ENCODE peak calls at places on chromosomes 16 and 17, in eight cellular contexts. W is ovary, O is HepG2, J is A549, P is stomach, E is esophagus muscularis mucosa, Z is upper lobe of left lung, Q is suprapubic skin. T is an unnamed sample.

GRCh38 chr16:67071476-67072048 is 38.2 kb upstream of the PHAF1 start:
- DNase-seq in Q (no peak), J (no peak), Z (no peak), O (no peak), P (no peak), E (no peak), W (no peak), T (no peak)

GRCh38 chr17:14461131-14461530 is 160.2 kb downstream of the HS3ST3B1 start:
- DNase-seq in W (no peak), J (no peak), Q (no peak), P (no peak), O (no peak), Z (no peak), E (no peak), T (no peak)

GRCh38 chr17:19418312-19418992 is 7.4 kb downstream of the RNF112 start:
- DNase-seq in E (no peak), Z (no peak), W (no peak), O (no peak), Q (no peak), J (peak), P (no peak), T (peak)

GRCh38 chr17:57751348-57751970 is 6.4 kb upstream of the CCDC182 start:
- DNase-seq in O (peak), Q (no peak), J (no peak), P (no peak), W (no peak), Z (no peak), E (no peak), T (no peak)

GRCh38 chr17:73262676-73263642 is 1.3 kb upstream of the CPSF4L start:
- DNase-seq in W (no peak), Z (no peak), P (no peak), J (no peak), E (no peak), O (peak), Q (no peak), T (no peak)

GRCh38 chr17:12637015-12637414 is 28.7 kb upstream of the MYOCD start:
- DNase-seq in J (peak), E (no peak), Z (no peak), O (no peak), P (no peak), W (no peak), Q (no peak), T (no peak)

GRCh38 chr16:56636616-56637413 is 1.7 kb upstream of the MT1A start:
- DNase-seq in J (no peak), P (no peak), Z (no peak), O (no peak), Q (no peak), E (no peak), W (no peak), T (no peak)

GRCh38 chr17:43778337-43779144 is at the start of gene DUSP3:
- DNase-seq in O (peak), Z (peak), Q (peak), E (peak), J (peak), P (peak), W (peak), T (peak)

GRCh38 chr16:30005341-30006094 is 5.3 kb downstream of the DOC2A start:
- DNase-seq in Z (no peak), E (no peak), J (peak), W (no peak), O (peak), Q (no peak), P (peak), T (no peak)

GRCh38 chr17:64174686-64175456 is 44.9 kb upstream of the ERN1 start:
- DNase-seq in P (no peak), O (no peak), Z (peak), W (no peak), J (no peak), E (no peak), Q (no peak), T (peak)
- TF ChIP-seq EP300 in P (no peak), O (no peak), Z (peak), W (no peak), J (no peak), E (no peak), Q (no peak), T (peak)

DNA sequence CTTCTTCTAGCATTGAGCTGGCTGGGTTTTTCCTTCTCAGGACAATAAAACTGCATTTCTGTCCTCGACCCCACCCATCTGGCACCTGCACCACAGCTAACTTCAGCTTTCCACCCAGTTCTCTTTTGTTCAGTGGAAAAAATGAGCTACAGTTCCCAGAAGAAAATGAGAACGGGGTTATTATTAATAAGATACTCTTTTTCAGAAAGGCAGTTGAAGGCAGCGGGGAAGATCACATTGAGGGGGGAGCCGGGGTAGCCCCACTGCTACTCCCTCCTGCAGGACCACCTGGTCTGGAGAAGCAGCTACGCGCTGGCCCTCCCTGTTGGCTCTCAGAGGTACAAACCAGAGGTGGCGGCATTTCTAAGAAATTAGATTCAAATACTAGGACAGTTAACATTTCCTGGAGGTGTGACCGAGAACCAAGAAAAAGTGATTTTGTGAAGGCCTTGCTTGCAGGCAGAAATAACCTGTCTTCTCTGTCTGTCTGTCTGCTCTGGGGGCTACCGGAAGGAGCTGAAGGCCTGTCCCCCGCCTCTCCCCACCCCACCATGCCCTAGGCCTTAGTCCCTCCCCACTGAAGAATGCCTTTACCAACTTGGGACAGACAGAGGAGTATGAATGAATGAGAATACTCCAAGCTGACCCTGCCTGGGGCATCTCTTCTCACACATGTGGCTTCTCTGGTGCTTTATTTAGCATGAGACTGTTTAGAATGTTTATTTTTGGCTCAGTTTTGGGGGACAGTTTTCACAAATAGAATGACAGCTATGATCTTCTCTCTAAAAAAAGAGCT is 123.8 kb downstream of the XYLT1 start:
- DNase-seq in O (no peak), Z (no peak), Q (no peak), P (no peak), J (no peak), E (no peak), W (no peak), T (no peak)
- H3K4me3 ChIP-seq in O (no peak), Z (no peak), Q (no peak), P (no peak), J (no peak), E (no peak), W (no peak), T (no peak)

GRCh38 chr17:40645932-40646331 is 1.7 kb downstream of the SMARCE1 start:
- DNase-seq in O (no peak), E (no peak), J (no peak), Q (no peak), P (no peak), Z (no peak), W (no peak), T (no peak)
- TF ChIP-seq EP300 in O (no peak), E (no peak), J (no peak), Q (no peak), P (no peak), Z (no peak), W (no peak), T (no peak)

GRCh38 chr16:85306793-85307551 is 194.7 kb upstream of the CIBAR2 start:
- DNase-seq in O (no peak), W (no peak), P (no peak), J (no peak), Z (no peak), E (no peak), Q (no peak), T (no peak)
- H3K4me3 ChIP-seq in O (peak), W (no peak), P (no peak), J (no peak), Z (no peak), E (no peak), Q (no peak), T (no peak)

DNA sequence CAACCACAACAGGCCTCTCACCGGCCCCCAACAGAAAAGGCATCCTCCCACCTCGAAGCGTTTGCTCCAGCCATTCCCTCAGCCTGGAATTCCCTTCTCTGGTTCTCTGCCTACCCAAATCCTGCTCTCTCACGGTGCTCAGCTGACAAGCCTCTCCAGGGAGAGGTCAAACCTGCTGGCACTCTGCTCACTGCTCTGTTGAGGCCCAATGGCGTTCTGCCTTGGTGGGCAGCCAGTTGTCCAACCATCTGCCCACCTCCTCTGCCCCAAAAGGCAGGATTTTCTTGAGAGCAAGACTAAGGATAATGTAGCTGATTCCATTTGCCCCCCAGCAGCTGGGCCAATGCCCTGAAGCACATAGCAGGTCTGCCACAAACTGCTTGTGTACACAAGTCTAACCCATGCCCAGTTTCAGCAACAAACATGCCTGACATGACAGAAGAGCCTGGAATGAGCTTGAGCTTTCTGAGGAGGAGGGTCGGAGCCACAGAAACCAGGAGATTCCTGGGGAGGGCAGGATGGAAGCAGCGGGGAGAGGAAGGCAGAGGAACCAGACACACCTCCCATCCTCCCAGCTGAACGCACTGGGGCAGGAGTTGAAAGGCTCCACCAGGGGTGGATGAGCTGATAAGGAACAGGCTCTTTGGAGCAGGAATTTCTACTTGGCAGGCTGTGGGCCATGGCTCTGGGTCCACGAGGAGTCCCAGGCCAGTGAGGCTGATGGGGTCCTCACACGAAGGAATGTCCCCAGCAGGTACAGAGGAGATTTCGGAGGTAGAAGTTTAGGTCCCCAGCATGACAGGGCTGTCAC is 23.9 kb downstream of the ARHGAP27 start:
- DNase-seq in O (no peak), Q (no peak), J (no peak), P (no peak), W (no peak), Z (no peak), E (no peak), T (no peak)
- TF ChIP-seq EP300 in O (no peak), Q (no peak), J (no peak), P (no peak), W (no peak), Z (no peak), E (no peak), T (no peak)

GRCh38 chr16:69260506-69260905 is 50.6 kb upstream of the VPS4A start:
- DNase-seq in W (no peak), Z (no peak), E (no peak), Q (no peak), P (no peak), O (no peak), J (no peak), T (no peak)
- H3K4me3 ChIP-seq in W (no peak), Z (no peak), E (no peak), Q (no peak), P (no peak), O (no peak), J (no peak), T (no peak)

GRCh38 chr16:72657791-72658190 is 390.1 kb downstream of the ZFHX3 start:
- DNase-seq in W (no peak), E (no peak), Z (no peak), J (no peak), P (no peak), Q (no peak), O (no peak), T (no peak)
- TF ChIP-seq EP300 in W (no peak), E (no peak), Z (no peak), J (no peak), P (no peak), Q (no peak), O (no peak), T (no peak)

GRCh38 chr17:29148790-29149430 is 31.3 kb downstream of the MYO18A start:
- DNase-seq in P (peak), J (peak), O (peak), Q (peak), Z (peak), E (peak), W (peak), T (peak)
- H3K4me3 ChIP-seq in P (peak), J (peak), O (peak), Q (peak), Z (peak), E (peak), W (peak), T (peak)

DNA sequence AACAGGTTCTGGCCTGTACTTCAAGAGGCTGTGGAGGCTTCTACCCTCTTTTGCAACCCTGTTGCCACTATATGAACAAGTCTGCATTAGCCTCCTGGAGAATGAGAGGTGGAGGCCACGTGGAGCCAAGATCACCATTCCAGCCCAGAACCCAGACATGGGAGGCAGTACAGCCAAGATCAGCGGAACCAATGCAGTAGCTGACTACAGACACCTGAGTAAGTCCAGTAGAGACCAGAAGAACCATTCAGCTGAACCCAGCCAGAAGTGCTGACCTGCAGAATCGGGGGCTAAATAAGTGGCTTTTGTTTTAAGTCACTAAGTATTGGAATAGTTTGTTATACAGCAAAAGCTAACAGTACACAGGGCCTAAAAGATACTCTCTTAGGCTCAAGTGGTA is 12.1 kb downstream of the FAM20A start:
- DNase-seq in Z (no peak), W (no peak), P (no peak), O (no peak), J (no peak), Q (no peak), E (no peak), T (no peak)
- TF ChIP-seq EP300 in Z (no peak), W (no peak), P (no peak), O (no peak), J (no peak), Q (no peak), E (no peak), T (no peak)